ENCODE peak calls at places on chromosomes 1 and 21, in six cellular contexts. W is left ventricle myocardium superior, O is SK-MEL-5, X is fibroblast of pulmonary artery, B is astrocyte of the cerebellum, I is COR-L47. L is an unnamed sample.

GRCh38 chr21:38913120-38913975 is 107.6 kb downstream of the ETS2 start:
- DNase-seq in X (peak), W (peak), I (peak), O (no peak), B (peak), L (no peak)

GRCh38 chr1:53619088-53619810 is 119.7 kb downstream of the GLIS1 start:
- DNase-seq in X (no peak), W (no peak), O (no peak), B (no peak), I (no peak), L (no peak)

GRCh38 chr1:115642168-115643072 is 650 bp downstream of the VANGL1 start:
- DNase-seq in I (peak), B (no peak), W (peak), X (peak), O (peak), L (no peak)

GRCh38 chr21:38284221-38284620 is 27.4 kb downstream of the KCNJ15 start:
- DNase-seq in W (no peak), O (no peak), I (no peak), X (no peak), B (no peak), L (no peak)

GRCh38 chr1:100188617-100189016 is 10.6 kb upstream of the LRRC39 start:
- DNase-seq in W (no peak), I (peak), B (peak), O (peak), X (peak), L (no peak)

GRCh38 chr1:118247593-118247992 is 62.6 kb upstream of the SPAG17 start:
- DNase-seq in B (no peak), X (peak), I (peak), W (no peak), O (peak), L (no peak)

GRCh38 chr1:22636927-22637326 is 499 bp downstream of the C1QA start:
- DNase-seq in X (no peak), W (no peak), I (peak), B (no peak), O (no peak), L (no peak)

GRCh38 chr1:59393211-59394180 is 96.6 kb downstream of the FGGY start:
- DNase-seq in B (peak), W (peak), O (peak), I (peak), X (peak), L (peak)

GRCh38 chr21:45913416-45913765 is 68.2 kb upstream of the COL6A1 start:
- DNase-seq in I (no peak), W (no peak), X (no peak), B (no peak), O (no peak), L (no peak)

GRCh38 chr1:57024855-57025254 is 59.0 kb upstream of the C8B start:
- DNase-seq in B (no peak), W (no peak), O (no peak), I (no peak), X (no peak), L (no peak)

GRCh38 chr1:116880952-116881351 is 28.8 kb upstream of the PTGFRN start:
- DNase-seq in B (no peak), O (no peak), X (no peak), I (no peak), W (peak), L (no peak)

GRCh38 chr1:109243221-109243620 is 6.1 kb upstream of the CELSR2 start:
- DNase-seq in W (no peak), B (no peak), O (no peak), X (no peak), I (no peak), L (no peak)

GRCh38 chr1:156789621-156790318 is 22.4 kb downstream of the PRCC start:
- DNase-seq in B (no peak), X (no peak), O (no peak), I (no peak), W (no peak), L (no peak)

GRCh38 chr1:16168622-16169021 is 12.8 kb upstream of the EPHA2 start:
- DNase-seq in X (no peak), I (no peak), W (no peak), O (no peak), B (no peak), L (no peak)